ENCODE peak calls at places on chromosomes 7 and 10, in five cellular contexts. I is prostate gland, N is endothelial cell of umbilical vein, Y is GM23338, J is sigmoid colon. O is an unnamed sample. For H3K4me1, the result is how much of the 10 kb centered on the place peaks cover.

GRCh38 chr10:72285972-72286521 is 12.3 kb downstream of the DDIT4 start:
- DNase-seq in I (no peak), N (no peak), Y (no peak), J (no peak), O (no peak)

GRCh38 chr7:151769189-151769821 is 107.6 kb downstream of the PRKAG2 start:
- DNase-seq in Y (no peak), I (no peak), J (peak), N (no peak), O (no peak)

GRCh38 chr7:100393233-100393905 is 20.1 kb downstream of the PILRA start:
- DNase-seq in Y (no peak), J (no peak), N (no peak), I (no peak), O (no peak)

GRCh38 chr7:150927157-150927953 is 50.8 kb downstream of the KCNH2 start:
- DNase-seq in Y (peak), I (no peak), J (no peak), N (no peak), O (no peak)

GRCh38 chr7:57384380-57384779 is 65.6 kb upstream of the ZNF716 start:
- DNase-seq in Y (no peak), N (no peak), I (no peak), J (no peak), O (no peak)

GRCh38 chr10:129035052-129035805 is 431.8 kb upstream of the MGMT start:
- DNase-seq in N (peak), I (no peak), Y (no peak), J (no peak), O (peak)

GRCh38 chr7:30707391-30708351 is 25.4 kb upstream of the CRHR2 start:
- DNase-seq in Y (no peak), N (no peak), J (no peak), I (no peak), O (no peak)

GRCh38 chr10:11437391-11438241 is 173.8 kb downstream of the USP6NL start:
- DNase-seq in J (no peak), I (no peak), N (no peak), Y (peak), O (no peak)

GRCh38 chr10:100103581-100103980 is 21.9 kb upstream of the CPN1 start:
- DNase-seq in Y (no peak), J (no peak), N (no peak), I (no peak), O (no peak)

GRCh38 chr7:11261470-11261869 is 287.8 kb downstream of the PHF14 start:
- DNase-seq in N (peak), J (no peak), I (peak), Y (no peak), O (no peak)

GRCh38 chr7:68269410-68269809 is 1272.8 kb downstream of the TYW1 start:
- DNase-seq in Y (no peak), N (no peak), J (no peak), I (no peak), O (no peak)

GRCh38 chr7:4849390-4849789 is 12.4 kb downstream of the PAPOLB start:
- DNase-seq in J (no peak), N (peak), I (peak), Y (peak), O (no peak)

GRCh38 chr7:116198748-116199410 is 11.5 kb upstream of the TES start:
- DNase-seq in I (no peak), J (no peak), Y (no peak), N (no peak), O (no peak)

DNA sequence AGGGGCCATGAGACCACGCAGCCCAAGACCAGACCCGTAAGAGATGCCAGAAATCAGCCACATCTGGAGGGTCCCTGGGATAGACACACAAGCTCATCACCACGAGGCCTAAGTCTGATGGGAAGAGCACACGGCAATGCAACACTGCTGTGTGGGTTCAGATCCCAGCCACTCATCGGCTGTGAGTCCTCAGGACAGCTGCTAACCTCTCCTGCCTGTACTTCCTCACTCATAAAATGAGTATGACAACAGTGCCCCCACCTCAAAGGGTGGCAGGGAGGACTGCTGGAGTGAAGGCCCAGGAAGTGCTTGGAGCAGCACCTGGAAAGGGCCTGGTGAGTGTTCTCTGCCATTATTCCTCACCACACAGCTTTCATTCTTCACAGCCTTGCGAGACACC is 60.9 kb downstream of the MAD1L1 start:
- DNase-seq in I (no peak), J (no peak), Y (no peak), N (no peak), O (no peak)
- TF ChIP-seq CTCF in I (no peak), J (no peak), Y (no peak), N (no peak), O (no peak)

GRCh38 chr7:121084748-121085336 is 96.3 kb downstream of the CPED1 start:
- DNase-seq in I (no peak), N (peak), Y (no peak), J (no peak), O (no peak)
- H3K4me1 ChIP-seq in I (under half), N (under half), Y (under half), J (under half), O (under half)

GRCh38 chr7:157433628-157434027 is 96.8 kb downstream of the DNAJB6 start:
- DNase-seq in I (no peak), N (no peak), J (no peak), Y (no peak), O (no peak)
- TF ChIP-seq POLR2AphosphoS5 in I (no peak), N (no peak), J (no peak), Y (no peak), O (no peak)

GRCh38 chr7:153432056-153432455 is 620.1 kb upstream of the DPP6 start:
- DNase-seq in I (no peak), J (no peak), N (no peak), Y (peak), O (no peak)
- TF ChIP-seq CTCF in I (no peak), J (peak), N (no peak), Y (no peak), O (no peak)

GRCh38 chr7:28036748-28037147 is 143.8 kb downstream of the JAZF1 start:
- DNase-seq in N (no peak), J (no peak), Y (no peak), I (peak), O (no peak)

GRCh38 chr7:28033386-28033785 is 147.2 kb downstream of the JAZF1 start:
- DNase-seq in N (no peak), Y (no peak), J (no peak), I (no peak), O (no peak)

GRCh38 chr7:28041508-28042314 is 138.9 kb downstream of the JAZF1 start:
- DNase-seq in Y (no peak), I (no peak), N (no peak), J (no peak), O (no peak)

GRCh38 chr7:28038175-28038855 is 142.3 kb downstream of the JAZF1 start:
- DNase-seq in N (no peak), Y (no peak), J (no peak), I (no peak), O (no peak)

GRCh38 chr7:28037220-28038010 is 143.2 kb downstream of the JAZF1 start:
- DNase-seq in N (peak), Y (no peak), I (no peak), J (no peak), O (no peak)
- H3K4me1 ChIP-seq in N (under half), Y (under half), I (under half), J (half or more), O (under half)

DNA sequence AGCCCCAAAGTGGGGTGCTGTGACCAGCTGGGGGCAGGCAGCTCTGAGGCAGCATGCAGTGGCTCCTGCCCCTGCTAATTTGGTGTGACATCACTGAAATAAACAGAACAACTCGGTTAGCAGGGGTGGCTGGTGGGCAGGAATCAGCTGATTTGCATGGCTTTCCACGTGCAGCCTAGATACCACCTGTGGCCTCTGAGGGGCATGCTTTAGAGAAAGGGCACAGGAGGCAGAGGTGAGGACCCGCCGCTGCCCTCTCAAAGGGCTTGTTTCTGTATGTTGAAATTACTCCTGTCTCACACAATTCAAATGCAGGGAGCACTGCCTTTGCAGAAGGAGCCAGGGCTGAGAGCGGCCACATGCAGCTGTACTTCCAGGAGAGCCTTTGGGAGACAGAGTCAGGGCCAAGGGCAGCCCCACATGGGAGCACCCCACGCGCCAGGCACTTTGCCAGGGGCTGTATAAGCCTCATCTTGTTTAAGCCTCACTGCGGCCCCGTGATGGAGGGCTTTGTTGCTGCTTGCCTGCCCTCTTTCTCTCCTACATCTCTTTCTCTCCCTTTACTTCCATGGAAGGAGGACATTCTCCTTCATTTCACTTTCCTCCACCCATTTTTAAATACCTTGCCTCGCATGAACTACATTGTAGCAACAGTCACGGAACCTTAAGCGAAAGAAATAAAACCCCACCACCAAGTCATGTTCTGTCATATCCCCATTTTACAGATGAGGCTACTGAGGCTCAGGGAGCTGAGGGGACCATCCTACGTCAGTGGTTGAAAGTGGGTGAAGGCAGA is 137.7 kb downstream of the ZMIZ1 start:
- DNase-seq in Y (no peak), N (no peak), I (no peak), J (no peak), O (no peak)
- TF ChIP-seq POLR2AphosphoS5 in Y (no peak), N (no peak), I (no peak), J (no peak), O (no peak)

GRCh38 chr10:49176310-49177268 is 11.6 kb downstream of the TMEM273 start:
- DNase-seq in J (no peak), N (no peak), I (no peak), Y (no peak), O (no peak)
- TF ChIP-seq CTCF in J (no peak), N (no peak), I (no peak), Y (no peak), O (no peak)

DNA sequence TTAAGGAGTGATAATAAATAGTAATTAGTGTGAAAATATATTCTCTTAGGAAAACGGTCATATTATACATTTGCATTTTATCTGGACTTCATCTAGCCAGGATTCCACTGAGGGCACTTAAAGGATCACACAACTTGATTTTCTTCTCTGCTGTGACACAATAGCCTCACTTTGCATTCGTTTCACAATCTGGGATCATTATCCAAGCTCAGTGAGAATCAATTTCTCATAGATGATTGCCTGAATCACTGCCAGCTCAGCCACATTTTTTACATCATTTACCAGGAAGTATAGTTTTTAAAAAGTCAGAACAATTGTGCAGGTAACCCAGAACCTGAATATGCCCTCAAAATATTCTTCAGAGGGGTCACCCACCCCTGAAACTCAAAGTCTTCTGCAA is 68.9 kb downstream of the PTPRZ1 start:
- DNase-seq in J (no peak), Y (no peak), N (no peak), I (no peak), O (no peak)
- H3K4me1 ChIP-seq in J (under half), Y (half or more), N (under half), I (under half), O (under half)